ENCODE peak calls at places on chromosomes 11 and 22, in seven cellular contexts. W is mesenchymal stem cell, V is H9, J is trophoblast cell, H is IMR-90, I is mesendoderm, D is H1. L is an unnamed sample. For H3K27me3, the result is how much of the 10 kb centered on the place peaks cover.

GRCh38 chr22:19448076-19448607 is 631 bp upstream of the C22orf39 start:
- DNase-seq in I (peak), J (peak), V (peak), D (no peak), H (peak), W (peak), L (no peak)

GRCh38 chr22:38104084-38104483 is 6.4 kb downstream of the BAIAP2L2 start:
- DNase-seq in V (no peak), I (peak), W (peak), J (no peak), H (peak), D (peak), L (no peak)

GRCh38 chr11:118156531-118157185 is 4.0 kb upstream of the SCN4B start:
- DNase-seq in J (no peak), D (no peak), V (peak), H (no peak), I (no peak), W (no peak), L (no peak)

GRCh38 chr11:106305458-106305857 is 228.0 kb downstream of the AASDHPPT start:
- DNase-seq in J (peak), D (no peak), I (no peak), H (no peak), V (no peak), W (no peak), L (no peak)

GRCh38 chr22:44033689-44034088 is 9.6 kb downstream of the PARVB start:
- DNase-seq in V (no peak), I (peak), W (peak), D (no peak), J (no peak), H (peak), L (no peak)

GRCh38 chr22:22709719-22710445 is 65.5 kb downstream of the GGTLC2 start:
- DNase-seq in W (no peak), H (no peak), D (peak), I (peak), J (no peak), V (peak), L (no peak)

GRCh38 chr22:31328545-31328960 is 17.6 kb downstream of the PATZ1 start:
- DNase-seq in V (no peak), H (no peak), I (no peak), D (no peak), J (no peak), W (no peak), L (no peak)

GRCh38 chr22:38706101-38706884 is 549 bp downstream of the GTPBP1 start:
- DNase-seq in D (peak), H (peak), W (peak), V (no peak), J (no peak), I (peak), L (no peak)

GRCh38 chr11:93689166-93689734 is 27.8 kb downstream of the CEP295 start:
- DNase-seq in I (no peak), V (no peak), J (no peak), H (no peak), W (no peak), D (no peak), L (no peak)

GRCh38 chr22:19536564-19536963 is 12.4 kb upstream of the CLDN5 start:
- DNase-seq in D (no peak), V (no peak), I (no peak), J (no peak), W (no peak), H (no peak), L (no peak)

GRCh38 chr11:78274739-78275138 is 86.0 kb downstream of the USP35 start:
- DNase-seq in V (no peak), W (no peak), J (no peak), I (no peak), D (no peak), H (no peak), L (no peak)

GRCh38 chr22:19499236-19499879 is 19.6 kb downstream of the CDC45 start:
- DNase-seq in W (no peak), V (no peak), D (no peak), J (no peak), I (no peak), H (no peak), L (no peak)

GRCh38 chr11:69062169-69062855 is 13.6 kb downstream of the TPCN2 start:
- DNase-seq in D (no peak), I (no peak), J (no peak), H (no peak), V (no peak), W (no peak), L (no peak)

GRCh38 chr11:69640260-69640994 is 529 bp upstream of the CCND1 start:
- DNase-seq in W (peak), V (peak), I (no peak), D (no peak), H (no peak), J (no peak), L (no peak)

GRCh38 chr11:125165664-125166346 is 1.3 kb downstream of the PKNOX2 start:
- DNase-seq in I (peak), W (peak), H (peak), D (no peak), J (no peak), V (no peak), L (no peak)

GRCh38 chr11:45926536-45927331 is 4.3 kb downstream of the LARGE2 start:
- DNase-seq in W (no peak), H (no peak), V (peak), D (no peak), I (no peak), J (no peak), L (no peak)

GRCh38 chr11:70431611-70432010 is 33.3 kb downstream of the CTTN start:
- DNase-seq in V (no peak), W (no peak), H (no peak), J (no peak), D (no peak), I (no peak), L (no peak)

GRCh38 chr22:49322861-49323622 is 504.6 kb downstream of the BRD1 start:
- DNase-seq in D (peak), J (no peak), V (no peak), H (no peak), I (no peak), W (no peak), L (no peak)

GRCh38 chr11:19686234-19686633 is 26.4 kb upstream of the NAV2 start:
- DNase-seq in H (no peak), I (no peak), J (no peak), W (no peak), D (no peak), V (no peak), L (no peak)

GRCh38 chr11:103808246-103808645 is 228.2 kb upstream of the DDI1 start:
- DNase-seq in I (no peak), J (no peak), V (no peak), D (no peak), W (no peak), H (peak), L (no peak)

GRCh38 chr22:26615149-26615548 is 2.7 kb downstream of the CRYBB1 start:
- DNase-seq in D (no peak), V (no peak), W (no peak), H (no peak), I (no peak), J (no peak), L (no peak)

GRCh38 chr22:26616650-26617049 is 1.2 kb downstream of the CRYBB1 start:
- DNase-seq in V (no peak), J (no peak), H (no peak), D (no peak), I (no peak), W (no peak), L (no peak)

GRCh38 chr22:26618487-26618886 is 660 bp upstream of the CRYBB1 start:
- DNase-seq in D (no peak), W (no peak), J (no peak), H (no peak), V (no peak), I (no peak), L (no peak)

GRCh38 chr22:26617251-26618199 is at the start of gene CRYBB1:
- DNase-seq in H (peak), V (no peak), J (no peak), W (no peak), D (peak), I (peak), L (peak)

GRCh38 chr22:26615830-26616435 is 1.9 kb downstream of the CRYBB1 start:
- DNase-seq in V (no peak), J (no peak), H (no peak), W (no peak), I (no peak), D (no peak), L (no peak)
- H3K4me2 ChIP-seq in V (no peak), J (no peak), H (no peak), W (no peak), I (no peak), D (peak), L (no peak)

GRCh38 chr11:11862995-11863394 is 21.2 kb downstream of the USP47 start:
- DNase-seq in J (no peak), D (no peak), W (no peak), H (no peak), I (no peak), V (no peak), L (no peak)

GRCh38 chr11:11864332-11864731 is 22.6 kb downstream of the USP47 start:
- DNase-seq in D (no peak), J (no peak), H (no peak), I (no peak), W (no peak), V (no peak), L (no peak)

GRCh38 chr11:11856638-11857037 is 14.9 kb downstream of the USP47 start:
- DNase-seq in D (no peak), H (no peak), J (no peak), V (no peak), W (no peak), I (no peak), L (no peak)

GRCh38 chr11:11857769-11858168 is 16.0 kb downstream of the USP47 start:
- DNase-seq in W (no peak), I (peak), H (no peak), D (no peak), J (no peak), V (peak), L (no peak)

GRCh38 chr11:11860103-11860979 is 18.6 kb downstream of the USP47 start:
- DNase-seq in W (peak), H (peak), V (no peak), J (no peak), D (no peak), I (no peak), L (no peak)
- H3K27me3 ChIP-seq in W (under half), H (under half), V (under half), J (under half), D (under half), I (under half), L (under half)

DNA sequence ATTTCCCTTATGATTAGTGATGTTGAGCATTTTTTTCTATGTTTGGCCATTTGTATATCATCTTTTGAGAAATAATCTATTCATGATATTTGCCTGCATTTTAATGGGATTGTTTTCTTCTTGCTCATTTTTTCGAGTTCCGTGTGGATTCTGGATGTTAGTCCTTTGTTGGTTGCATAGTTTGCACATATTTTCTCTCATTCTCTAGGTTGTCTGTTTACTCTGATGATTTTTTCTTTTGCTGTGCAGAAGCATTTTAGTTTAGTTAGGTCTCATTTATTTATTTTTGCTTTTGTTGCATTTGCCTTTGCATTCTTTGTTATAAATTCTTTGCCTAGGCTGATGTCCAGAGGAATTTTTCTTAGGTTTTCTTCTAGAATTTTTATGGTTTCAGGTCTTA is 87.3 kb downstream of the METTL15 start:
- DNase-seq in J (no peak), I (no peak), H (peak), W (no peak), D (no peak), V (no peak), L (no peak)
- H4K8ac ChIP-seq in J (no peak), I (no peak), H (no peak), W (no peak), D (no peak), V (no peak), L (no peak)

GRCh38 chr11:848380-848931 is 5.8 kb downstream of the TSPAN4 start:
- DNase-seq in J (no peak), H (no peak), W (peak), V (peak), I (no peak), D (peak), L (no peak)
- H3K4me2 ChIP-seq in J (no peak), H (no peak), W (peak), V (peak), I (no peak), D (peak), L (no peak)

DNA sequence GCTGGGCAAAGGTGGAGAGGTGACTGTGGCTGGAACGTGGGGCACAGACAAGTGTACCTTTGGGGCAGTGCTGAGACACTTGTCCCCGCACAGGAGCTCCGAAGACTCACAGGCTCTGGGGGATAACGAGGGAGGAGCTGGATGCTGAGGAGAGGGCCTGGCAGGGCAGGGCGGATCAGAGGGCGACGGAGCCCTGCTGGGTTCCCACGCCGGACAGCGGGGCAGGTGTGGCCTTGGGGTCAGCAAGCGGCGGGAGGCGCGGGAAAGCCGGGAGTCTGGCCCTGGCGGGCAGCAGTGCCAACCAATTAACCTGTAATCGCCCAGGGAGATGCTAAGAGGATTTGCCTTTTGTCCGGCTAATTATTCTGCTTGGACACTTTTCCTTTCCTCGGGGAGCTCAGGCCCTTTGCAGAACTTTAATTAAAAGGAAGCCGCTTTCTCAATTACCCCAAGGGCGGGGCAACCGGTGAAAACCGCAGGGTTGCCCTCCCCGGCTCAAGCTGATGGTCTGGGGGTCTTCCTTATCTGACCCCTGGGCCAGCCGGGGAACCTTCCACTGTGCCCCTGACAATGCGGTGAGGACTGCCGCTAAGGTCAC is 71.5 kb downstream of the WNT7B start:
- DNase-seq in I (no peak), D (no peak), J (no peak), H (no peak), V (no peak), W (no peak), L (peak)
- H3K27me3 ChIP-seq in I (under half), D (under half), J (under half), H (under half), V (under half), W (under half), L (under half)

L was measured in neuronal stem cell.